ENCODE peak calls at places on chromosome 6, in six cellular contexts. N is H1, H is A549, J is vagina, E is coronary artery, C is RWPE2. V is an unnamed sample.

GRCh38 chr6:152356659-152357058 is 280.5 kb downstream of the SYNE1 start:
- DNase-seq in N (no peak), C (no peak), H (no peak), J (no peak), E (no peak), V (no peak)

GRCh38 chr6:104795363-104795762 is 64.4 kb downstream of the HACE1 start:
- DNase-seq in E (no peak), N (no peak), H (no peak), C (no peak), J (no peak), V (no peak)

GRCh38 chr6:31270788-31271640 is 878 bp downstream of the HLA-C start:
- DNase-seq in C (peak), H (no peak), N (no peak), J (no peak), E (peak), V (peak)

GRCh38 chr6:122184260-122184934 is 215.1 kb upstream of the HSF2 start:
- DNase-seq in H (peak), J (no peak), N (no peak), C (no peak), E (no peak), V (no peak)

GRCh38 chr6:65646494-65647035 is 60.5 kb downstream of the EYS start:
- DNase-seq in E (no peak), C (no peak), N (no peak), H (no peak), J (no peak), V (no peak)

GRCh38 chr6:89050697-89051096 is 29.9 kb upstream of the PNRC1 start:
- DNase-seq in C (no peak), J (no peak), H (no peak), N (no peak), E (no peak), V (no peak)

GRCh38 chr6:31569861-31570536 is 2.1 kb upstream of the LTA start:
- DNase-seq in N (no peak), H (no peak), E (no peak), J (no peak), C (no peak), V (no peak)

GRCh38 chr6:136526196-136526930 is 23.9 kb downstream of the MAP7 start:
- DNase-seq in E (no peak), N (peak), J (no peak), H (peak), C (no peak), V (peak)

GRCh38 chr6:120735641-120736040 is 598.6 kb downstream of the TBC1D32 start:
- DNase-seq in N (no peak), E (no peak), J (no peak), C (no peak), H (no peak), V (no peak)

GRCh38 chr6:159080217-159080976 is 35.6 kb upstream of the TAGAP start:
- DNase-seq in N (no peak), C (no peak), J (peak), E (no peak), H (no peak), V (no peak)

GRCh38 chr6:48706310-48706709 is 595.3 kb upstream of the PTCHD4 start:
- DNase-seq in N (no peak), E (no peak), C (no peak), H (no peak), J (no peak), V (no peak)

GRCh38 chr6:94196891-94197290 is 777.5 kb upstream of the EPHA7 start:
- DNase-seq in J (no peak), C (no peak), N (no peak), E (no peak), H (no peak), V (no peak)

GRCh38 chr6:167311286-167311685 is 13.6 kb upstream of the TTLL2 start:
- DNase-seq in H (no peak), C (no peak), J (no peak), E (no peak), N (no peak), V (no peak)

GRCh38 chr6:30171677-30172471 is 8.5 kb downstream of the TRIM15 start:
- DNase-seq in N (peak), E (no peak), H (no peak), C (no peak), J (peak), V (peak)

GRCh38 chr6:25714765-25715164 is 39.8 kb upstream of the SLC17A4 start:
- DNase-seq in J (no peak), E (no peak), H (no peak), C (no peak), N (no peak), V (no peak)

GRCh38 chr6:5961836-5962235 is 44.9 kb downstream of the NRN1 start:
- DNase-seq in C (no peak), J (no peak), N (no peak), H (no peak), E (no peak), V (no peak)

GRCh38 chr6:45658396-45658795 is 280.7 kb upstream of the SUPT3H start:
- DNase-seq in H (no peak), C (no peak), N (no peak), E (no peak), J (no peak), V (no peak)

GRCh38 chr6:157461000-157461915 is 80.3 kb downstream of the ZDHHC14 start:
- DNase-seq in E (no peak), J (peak), N (no peak), C (no peak), H (no peak), V (no peak)

GRCh38 chr6:136582702-136583471 is 32.7 kb upstream of the MAP7 start:
- DNase-seq in C (no peak), E (no peak), J (no peak), H (peak), N (no peak), V (no peak)

GRCh38 chr6:40582892-40583291 is 4.3 kb downstream of the LRFN2 start:
- DNase-seq in H (no peak), J (no peak), C (no peak), E (no peak), N (no peak), V (no peak)

GRCh38 chr6:6661684-6662083 is 73.2 kb downstream of the LY86 start:
- DNase-seq in J (no peak), E (no peak), H (no peak), C (no peak), N (no peak), V (no peak)

GRCh38 chr6:33410711-33411631 is at the start of gene PHF1:
- DNase-seq in C (no peak), J (peak), H (peak), N (no peak), E (peak), V (peak)

GRCh38 chr6:118283759-118284158 is 264.3 kb upstream of the PLN start:
- DNase-seq in E (no peak), J (no peak), H (peak), C (no peak), N (no peak), V (no peak)

GRCh38 chr6:51934098-51934497 is 153.3 kb downstream of the PKHD1 start:
- DNase-seq in N (peak), H (peak), J (no peak), C (no peak), E (no peak), V (no peak)

GRCh38 chr6:33583591-33584155 is 3.6 kb upstream of the BAK1 start:
- DNase-seq in H (peak), E (no peak), N (no peak), J (no peak), C (no peak), V (no peak)

GRCh38 chr6:151175924-151176445 is 63.8 kb upstream of the AKAP12 start:
- DNase-seq in J (no peak), H (no peak), C (no peak), N (no peak), E (no peak), V (no peak)

GRCh38 chr6:38498085-38498484 is 141.6 kb downstream of the BTBD9 start:
- DNase-seq in E (no peak), H (no peak), N (no peak), C (no peak), J (no peak), V (no peak)

GRCh38 chr6:111668410-111668809 is 62.7 kb upstream of the TRAF3IP2 start:
- DNase-seq in C (no peak), N (no peak), E (no peak), J (no peak), H (peak), V (no peak)

GRCh38 chr6:37690964-37691735 is 6.5 kb downstream of the MDGA1 start:
- DNase-seq in H (no peak), E (no peak), N (no peak), C (no peak), J (no peak), V (no peak)

GRCh38 chr6:35191899-35192298 is 21.9 kb upstream of the SCUBE3 start:
- DNase-seq in C (no peak), H (no peak), N (no peak), E (no peak), J (no peak), V (no peak)

GRCh38 chr6:12279322-12280098 is 10.7 kb upstream of the EDN1 start:
- DNase-seq in E (no peak), N (no peak), J (no peak), H (no peak), C (no peak), V (no peak)

GRCh38 chr6:139778688-139779087 is 404.2 kb upstream of the CITED2 start:
- DNase-seq in H (no peak), E (no peak), N (no peak), J (no peak), C (no peak), V (no peak)

GRCh38 chr6:30885481-30885998 is 1.2 kb downstream of the DDR1 start:
- DNase-seq in C (no peak), H (peak), N (no peak), J (no peak), E (no peak), V (no peak)

GRCh38 chr6:124798942-124799496 is 163.2 kb upstream of the RNF217 start:
- DNase-seq in N (no peak), H (no peak), E (no peak), C (no peak), J (no peak), V (no peak)

GRCh38 chr6:149403534-149403933 is 3.5 kb downstream of the SUMO4 start:
- DNase-seq in J (no peak), N (no peak), C (no peak), E (no peak), H (no peak), V (no peak)

GRCh38 chr6:2155206-2155605 is 90.2 kb downstream of the GMDS start:
- DNase-seq in H (no peak), N (no peak), E (no peak), C (no peak), J (no peak), V (no peak)

GRCh38 chr6:2162089-2162465 is 83.3 kb downstream of the GMDS start:
- DNase-seq in H (no peak), C (no peak), J (no peak), N (no peak), E (no peak), V (no peak)

GRCh38 chr6:2164481-2164880 is 80.9 kb downstream of the GMDS start:
- DNase-seq in H (no peak), N (no peak), C (no peak), E (no peak), J (no peak), V (no peak)

GRCh38 chr6:2157441-2158127 is 87.8 kb downstream of the GMDS start:
- DNase-seq in J (no peak), N (no peak), E (no peak), H (no peak), C (no peak), V (no peak)

GRCh38 chr6:2158596-2159271 is 86.7 kb downstream of the GMDS start:
- DNase-seq in N (peak), J (no peak), C (no peak), E (no peak), H (peak), V (no peak)
- TF ChIP-seq CTCF in N (peak), J (no peak), C (peak), E (no peak), H (peak), V (no peak)

GRCh38 chr6:80638222-80639055 is 532.0 kb downstream of the BCKDHB start:
- DNase-seq in E (no peak), C (peak), J (no peak), N (peak), H (peak), V (no peak)
- H3K27ac ChIP-seq in E (no peak), C (peak), J (no peak), N (no peak), H (peak), V (no peak)

DNA sequence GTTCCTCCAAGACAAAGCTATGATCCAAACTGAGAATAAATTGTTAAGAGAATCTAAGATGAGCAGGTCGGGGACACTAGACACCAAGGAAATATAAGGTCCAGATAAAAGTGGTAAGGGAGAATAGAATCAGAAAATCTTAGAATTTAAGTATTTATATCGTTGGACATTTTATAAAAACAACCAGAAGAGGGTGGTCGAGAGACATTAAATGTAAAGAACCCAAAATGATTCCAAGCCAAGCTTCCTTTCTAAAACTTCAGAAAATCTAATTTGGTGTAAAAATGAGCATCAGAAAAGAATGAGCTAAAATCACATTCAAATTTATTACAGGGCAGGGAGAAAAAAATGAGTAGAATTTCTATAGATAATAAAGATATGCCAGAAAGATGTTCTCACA is 97.8 kb upstream of the OGFRL1 start:
- DNase-seq in C (no peak), N (no peak), H (no peak), E (no peak), J (no peak), V (no peak)
- TF ChIP-seq CTCF in C (peak), N (no peak), H (peak), E (no peak), J (peak), V (peak)

GRCh38 chr6:11198663-11199603 is 33.5 kb downstream of the NEDD9 start:
- DNase-seq in H (no peak), C (no peak), J (no peak), N (no peak), E (no peak), V (no peak)
- H3K27ac ChIP-seq in H (peak), C (no peak), J (no peak), N (no peak), E (peak), V (peak)